ENCODE peak calls at places on chromosomes 3 and 15, in six cellular contexts. O, K, D, W, B and S are unnamed samples.

GRCh38 chr3:111484666-111485065 is 57.3 kb upstream of the CD96 start:
- DNase-seq in O (no peak), K (no peak), D (no peak), W (no peak), B (peak), S (peak)

GRCh38 chr3:120791958-120792357 is 49.4 kb downstream of the GTF2E1 start:
- DNase-seq in O (peak), K (no peak), D (no peak), W (peak), B (peak), S (peak)

GRCh38 chr15:83920115-83920514 is 266.2 kb downstream of the ADAMTSL3 start:
- DNase-seq in O (no peak), K (no peak), D (no peak), W (no peak), B (no peak), S (no peak)

GRCh38 chr3:9903238-9903624 is 583 bp downstream of the IL17RE start:
- DNase-seq in O (no peak), K (no peak), D (no peak), W (no peak), B (no peak), S (no peak)

GRCh38 chr15:74642724-74643367 is 27.2 kb downstream of the CLK3 start:
- DNase-seq in O (peak), K (peak), D (no peak), W (peak), B (peak), S (no peak)

GRCh38 chr15:25501828-25502446 is 63.1 kb upstream of the UBE3A start:
- DNase-seq in O (peak), K (peak), D (peak), W (peak), B (no peak), S (peak)

GRCh38 chr3:38168151-38168987 is 3.0 kb downstream of the OXSR1 start:
- DNase-seq in O (no peak), K (no peak), D (no peak), W (no peak), B (peak), S (peak)

GRCh38 chr15:65275728-65276126 is 11.0 kb downstream of the PARP16 start:
- DNase-seq in O (no peak), K (no peak), D (peak), W (peak), B (peak), S (no peak)

GRCh38 chr3:69320867-69321266 is 65.0 kb downstream of the FRMD4B start:
- DNase-seq in O (no peak), K (no peak), D (no peak), W (no peak), B (no peak), S (no peak)

DNA sequence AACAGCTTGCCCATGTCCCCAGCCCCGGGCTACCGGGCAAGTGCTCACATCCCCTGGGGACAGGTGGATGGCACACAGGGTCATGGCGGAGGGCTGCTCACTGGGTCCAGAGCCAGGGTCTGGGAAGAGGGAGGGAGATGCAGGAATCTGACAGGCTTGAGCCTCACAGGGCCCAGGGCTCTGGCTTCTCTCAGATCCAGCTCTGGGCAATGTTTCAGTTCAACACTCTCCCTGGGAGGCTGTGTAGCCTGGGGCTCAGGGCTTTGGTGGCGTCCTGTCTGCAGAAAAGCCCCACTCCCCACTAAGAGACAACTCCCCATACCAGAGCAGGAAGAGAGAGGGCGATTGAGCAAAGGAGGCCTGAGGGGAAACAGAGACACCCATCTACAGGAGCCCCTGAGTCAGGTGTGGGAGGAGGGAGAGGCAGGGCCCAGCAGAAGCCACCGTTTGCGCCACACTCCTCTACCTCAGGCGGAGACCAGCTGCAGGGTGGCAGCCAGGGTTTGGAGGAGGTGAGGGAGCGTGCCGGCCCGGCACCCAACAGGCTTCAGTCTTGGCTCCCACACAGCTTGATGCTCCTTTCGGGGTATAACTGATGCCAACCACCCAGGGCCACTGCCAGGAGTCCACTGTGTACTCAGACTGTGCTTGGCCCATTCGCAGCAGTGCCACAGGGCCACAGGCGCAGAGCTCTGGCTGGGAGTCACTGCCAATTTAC is 16.8 kb upstream of the SRP14 start:
- DNase-seq in O (peak), K (no peak), D (no peak), W (no peak), B (no peak), S (no peak)
- H3K4me2 ChIP-seq in O (no peak), K (no peak), D (no peak), W (no peak), B (no peak), S (no peak)

GRCh38 chr3:108292465-108292864 is 3.9 kb upstream of the HHLA2 start:
- DNase-seq in O (no peak), K (no peak), D (no peak), W (no peak), B (no peak), S (no peak)
- H3K4me2 ChIP-seq in O (no peak), K (no peak), D (no peak), W (no peak), B (no peak), S (no peak)

GRCh38 chr3:194736277-194736895 is 50.7 kb downstream of the FAM43A start:
- DNase-seq in O (no peak), K (no peak), D (no peak), W (no peak), B (no peak), S (no peak)
- H3K4me2 ChIP-seq in O (no peak), K (no peak), D (no peak), W (no peak), B (no peak), S (no peak)

DNA sequence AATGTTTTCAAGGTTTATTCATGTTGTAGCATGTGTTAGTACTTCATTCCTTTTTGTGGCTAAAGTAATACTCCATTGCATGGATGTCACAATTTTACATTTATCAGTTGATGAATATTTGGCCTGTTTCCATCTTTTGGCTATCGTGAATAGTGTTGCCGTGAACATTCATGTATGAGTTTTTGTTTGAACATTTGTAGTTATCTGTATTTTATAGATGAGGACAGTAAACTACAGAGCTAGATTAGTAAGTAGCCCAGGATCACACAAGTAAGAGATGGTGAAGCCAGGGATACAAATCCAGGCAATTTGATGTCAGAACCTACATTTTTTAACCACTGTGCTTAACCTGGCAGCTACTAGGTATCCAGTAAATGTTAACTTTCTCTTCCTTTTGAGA is 63.2 kb downstream of the ASTE1 start:
- DNase-seq in O (no peak), K (no peak), D (no peak), W (no peak), B (no peak), S (no peak)
- H3K4me2 ChIP-seq in O (no peak), K (peak), D (peak), W (no peak), B (peak), S (no peak)

DNA sequence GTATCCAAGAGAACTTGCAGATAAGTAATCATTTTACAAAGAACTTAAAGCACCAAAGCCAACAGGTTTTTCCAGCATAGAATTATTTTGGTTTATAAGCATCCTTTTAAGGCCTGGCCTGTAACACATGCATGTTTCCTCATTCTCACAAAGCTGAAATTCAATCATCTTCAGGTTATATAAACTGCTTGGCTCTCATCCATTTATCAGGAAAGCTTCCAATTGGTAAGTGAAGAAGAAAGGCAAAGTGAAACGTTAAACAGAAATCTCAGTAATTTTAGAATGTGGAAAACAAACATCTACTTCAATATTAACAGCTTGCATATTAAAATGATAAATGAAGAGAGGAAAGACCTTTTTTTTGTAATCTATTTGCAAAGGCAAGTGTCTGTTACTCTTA is 1.6 kb downstream of the SERP1 start:
- DNase-seq in O (no peak), K (no peak), D (no peak), W (no peak), B (peak), S (peak)
- H3K4me2 ChIP-seq in O (peak), K (peak), D (peak), W (peak), B (peak), S (peak)